ENCODE peak calls at places on chromosomes 5 and 9, in five cellular contexts. A, J, Y, Q and E are unnamed samples.

GRCh38 chr9:120925535-120926396 is 830 bp downstream of the TRAF1 start:
- DNase-seq in A (no peak), J (peak), Y (peak), Q (peak), E (no peak)

GRCh38 chr5:102807878-102808502 is 52.9 kb downstream of the PAM start:
- DNase-seq in A (no peak), J (no peak), Y (no peak), Q (no peak), E (no peak)

GRCh38 chr9:14924821-14925220 is 14.6 kb upstream of the FREM1 start:
- DNase-seq in A (no peak), J (no peak), Y (peak), Q (no peak), E (no peak)

GRCh38 chr5:149728303-149728702 is 1.8 kb upstream of the PPARGC1B start:
- DNase-seq in A (no peak), J (no peak), Y (no peak), Q (no peak), E (no peak)

GRCh38 chr5:176614805-176615478 is 5.0 kb upstream of the GPRIN1 start:
- DNase-seq in A (no peak), J (no peak), Y (peak), Q (no peak), E (no peak)

GRCh38 chr5:133991171-133991910 is 13.4 kb downstream of the VDAC1 start:
- DNase-seq in A (no peak), J (no peak), Y (no peak), Q (no peak), E (no peak)

GRCh38 chr5:60722416-60722815 is 22.4 kb upstream of the DEPDC1B start:
- DNase-seq in A (no peak), J (no peak), Y (no peak), Q (no peak), E (no peak)

GRCh38 chr9:114324492-114324891 is 1.6 kb downstream of the ORM1 start:
- DNase-seq in A (no peak), J (no peak), Y (no peak), Q (no peak), E (no peak)

GRCh38 chr9:120403543-120403856 is 176.5 kb downstream of the CDK5RAP2 start:
- DNase-seq in A (no peak), J (no peak), Y (no peak), Q (no peak), E (no peak)

GRCh38 chr5:177179431-177179830 is 45.9 kb downstream of the NSD1 start:
- DNase-seq in A (no peak), J (no peak), Y (no peak), Q (no peak), E (no peak)

GRCh38 chr5:54959673-54960418 is 25.5 kb downstream of the ESM1 start:
- DNase-seq in A (no peak), J (peak), Y (peak), Q (no peak), E (no peak)

GRCh38 chr5:154740483-154740882 is 14.7 kb upstream of the LARP1 start:
- DNase-seq in A (no peak), J (no peak), Y (no peak), Q (peak), E (peak)

GRCh38 chr9:16640649-16641048 is 229.8 kb downstream of the BNC2 start:
- DNase-seq in A (no peak), J (no peak), Y (no peak), Q (no peak), E (no peak)

GRCh38 chr5:145495741-145496140 is 339.4 kb downstream of the PRELID2 start:
- DNase-seq in A (no peak), J (no peak), Y (peak), Q (no peak), E (no peak)

GRCh38 chr9:104386425-104387069 is 117.5 kb upstream of the OR13F1 start:
- DNase-seq in A (no peak), J (peak), Y (peak), Q (no peak), E (peak)

GRCh38 chr5:176360894-176361436 is 599 bp downstream of the KIAA1191 start:
- DNase-seq in A (no peak), J (no peak), Y (no peak), Q (no peak), E (no peak)

GRCh38 chr5:172598251-172599203 is 42.5 kb upstream of the NEURL1B start:
- DNase-seq in A (no peak), J (no peak), Y (no peak), Q (no peak), E (no peak)

GRCh38 chr9:73437758-73438157 is 286.1 kb downstream of the ANXA1 start:
- DNase-seq in A (no peak), J (no peak), Y (no peak), Q (no peak), E (no peak)

GRCh38 chr5:151345808-151346478 is 1.4 kb downstream of the SLC36A2 start:
- DNase-seq in A (no peak), J (no peak), Y (no peak), Q (no peak), E (no peak)

GRCh38 chr5:145510324-145510723 is 324.8 kb downstream of the PRELID2 start:
- DNase-seq in A (no peak), J (no peak), Y (peak), Q (no peak), E (no peak)

GRCh38 chr9:97064171-97064570 is 25.2 kb upstream of the CTSV start:
- DNase-seq in A (no peak), J (no peak), Y (no peak), Q (no peak), E (no peak)

GRCh38 chr5:152560508-152561137 is 155.5 kb upstream of the NMUR2 start:
- DNase-seq in A (peak), J (peak), Y (peak), Q (peak), E (peak)

GRCh38 chr9:20384642-20385041 is 237.7 kb downstream of the MLLT3 start:
- DNase-seq in A (no peak), J (no peak), Y (no peak), Q (no peak), E (no peak)